ENCODE peak calls at places on chromosome 12, in six cellular contexts. Q is lung, Z is left ventricle myocardium inferior, J is tibial artery, H is body of pancreas, A is aorta. M is an unnamed sample.

GRCh38 chr12:125185311-125185739 is 120.1 kb downstream of the AACS start:
- DNase-seq in Q (no peak), Z (no peak), J (no peak), H (no peak), A (no peak), M (no peak)

GRCh38 chr12:80504389-80505153 is 60.5 kb downstream of the PTPRQ start:
- DNase-seq in Q (no peak), Z (no peak), J (no peak), H (no peak), A (no peak), M (no peak)

GRCh38 chr12:120496353-120497340 is 734 bp downstream of the DYNLL1 start:
- DNase-seq in Q (peak), Z (peak), J (peak), H (peak), A (peak), M (peak)

GRCh38 chr12:111488271-111488670 is 82.5 kb downstream of the SH2B3 start:
- DNase-seq in Q (no peak), Z (peak), J (no peak), H (no peak), A (no peak), M (no peak)

GRCh38 chr12:93943766-93944165 is 204.6 kb upstream of the PLXNC1 start:
- DNase-seq in Q (no peak), Z (no peak), J (peak), H (no peak), A (peak), M (no peak)

GRCh38 chr12:29750131-29750927 is 33.4 kb downstream of the TMTC1 start:
- DNase-seq in Q (no peak), Z (no peak), J (no peak), H (no peak), A (no peak), M (no peak)

GRCh38 chr12:41368006-41368405 is 179.9 kb downstream of the PDZRN4 start:
- DNase-seq in Q (no peak), Z (no peak), J (no peak), H (no peak), A (no peak), M (no peak)

GRCh38 chr12:40327506-40327905 is 102.7 kb downstream of the LRRK2 start:
- DNase-seq in Q (no peak), Z (no peak), J (no peak), H (no peak), A (no peak), M (no peak)

GRCh38 chr12:108063192-108063591 is 65.9 kb upstream of the WSCD2 start:
- DNase-seq in Q (no peak), Z (no peak), J (no peak), H (no peak), A (no peak), M (no peak)

GRCh38 chr12:115752151-115752550 is 525.3 kb downstream of the MED13L start:
- DNase-seq in Q (no peak), Z (no peak), J (no peak), H (no peak), A (no peak), M (no peak)

GRCh38 chr12:50070314-50071060 is 13.1 kb downstream of the ASIC1 start:
- DNase-seq in Q (peak), Z (peak), J (peak), H (peak), A (peak), M (peak)

GRCh38 chr12:111435661-111436201 is 30.0 kb downstream of the SH2B3 start:
- DNase-seq in Q (no peak), Z (no peak), J (no peak), H (no peak), A (no peak), M (peak)

GRCh38 chr12:76236640-76237039 is 111.6 kb downstream of the BBS10 start:
- DNase-seq in Q (no peak), Z (no peak), J (no peak), H (no peak), A (no peak), M (no peak)

GRCh38 chr12:76241371-76241770 is 106.8 kb downstream of the BBS10 start:
- DNase-seq in Q (no peak), Z (no peak), J (no peak), H (no peak), A (no peak), M (no peak)

GRCh38 chr12:76237086-76237701 is 111.0 kb downstream of the BBS10 start:
- DNase-seq in Q (no peak), Z (no peak), J (no peak), H (no peak), A (no peak), M (no peak)

GRCh38 chr12:76240281-76240680 is 107.9 kb downstream of the BBS10 start:
- DNase-seq in Q (no peak), Z (no peak), J (no peak), H (no peak), A (no peak), M (no peak)

DNA sequence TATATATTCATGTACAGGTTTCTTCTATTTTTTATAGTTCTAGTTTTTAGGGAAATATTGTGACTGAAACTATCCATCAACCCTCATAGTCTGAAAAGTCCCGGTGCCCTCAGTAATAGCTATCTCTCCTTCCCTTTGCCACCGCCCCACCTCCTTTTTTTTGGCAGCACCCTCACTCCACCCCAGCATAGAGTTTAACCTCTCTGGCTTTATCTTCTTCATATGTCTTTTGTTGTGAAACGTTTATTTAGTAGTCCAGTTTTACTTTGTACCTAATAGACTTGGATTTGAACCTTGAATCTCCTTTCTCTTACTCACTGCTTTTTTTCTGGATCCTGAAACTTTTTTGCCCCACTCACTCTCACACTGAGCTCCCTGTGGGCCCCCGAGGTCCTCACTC is 109.5 kb downstream of the BBS10 start:
- DNase-seq in Q (no peak), Z (no peak), J (no peak), H (no peak), A (no peak), M (no peak)
- H3K27ac ChIP-seq in Q (no peak), Z (no peak), J (no peak), H (no peak), A (no peak), M (no peak)

DNA sequence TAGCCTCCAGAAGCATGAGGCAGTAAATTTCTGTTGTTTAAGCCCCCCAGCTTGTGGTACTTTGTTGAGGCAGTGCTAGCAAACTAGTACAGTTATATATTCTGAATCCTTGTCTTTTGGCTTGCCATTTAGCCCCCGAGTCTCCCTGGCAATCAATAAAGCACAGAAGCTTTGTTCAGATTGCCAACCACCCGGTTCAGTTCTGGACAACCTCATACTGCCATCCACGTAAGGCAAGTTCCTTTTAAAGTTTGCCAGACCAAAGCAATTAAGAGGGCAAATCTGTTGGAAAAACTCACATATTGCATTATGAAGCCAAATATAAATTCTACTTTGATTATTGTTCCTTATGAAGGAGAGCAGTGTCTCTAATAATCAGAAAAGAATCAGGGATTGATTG is 67.1 kb downstream of the RERG start:
- DNase-seq in Q (no peak), Z (no peak), J (no peak), H (no peak), A (no peak), M (no peak)
- H3K27ac ChIP-seq in Q (no peak), Z (peak), J (peak), H (peak), A (peak), M (no peak)

DNA sequence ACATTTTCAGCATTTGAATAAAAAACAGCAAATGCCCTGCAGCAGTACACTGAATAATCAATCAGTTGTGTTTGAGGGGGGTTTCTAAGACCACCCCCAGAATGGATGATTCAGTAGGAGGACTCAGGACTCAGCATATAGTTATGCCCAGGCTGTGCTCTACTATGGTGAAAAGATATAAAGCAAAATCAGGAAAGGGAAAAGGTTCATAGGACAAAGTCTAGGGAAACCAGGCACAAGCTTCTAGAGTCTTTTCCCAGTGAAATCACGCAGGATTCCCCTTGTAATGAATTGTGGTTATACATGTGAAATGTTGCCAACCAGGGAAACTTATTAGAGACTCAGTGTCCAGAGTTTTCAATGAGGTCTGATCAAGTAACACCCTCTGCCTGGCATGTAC is 25.0 kb upstream of the SLC17A8 start:
- DNase-seq in Q (no peak), Z (no peak), J (no peak), H (no peak), A (no peak), M (no peak)
- H3K27ac ChIP-seq in Q (no peak), Z (no peak), J (no peak), H (no peak), A (no peak), M (no peak)

GRCh38 chr12:47798481-47798948 is 21.2 kb downstream of the HDAC7 start:
- DNase-seq in Q (no peak), Z (no peak), J (no peak), H (no peak), A (no peak), M (no peak)
- H3K27ac ChIP-seq in Q (peak), Z (peak), J (peak), H (no peak), A (no peak), M (no peak)

GRCh38 chr12:47754881-47755280 is 3.8 kb downstream of the RAPGEF3 start:
- DNase-seq in Q (peak), Z (no peak), J (no peak), H (peak), A (no peak), M (no peak)
- H3K27ac ChIP-seq in Q (peak), Z (peak), J (peak), H (peak), A (no peak), M (no peak)

DNA sequence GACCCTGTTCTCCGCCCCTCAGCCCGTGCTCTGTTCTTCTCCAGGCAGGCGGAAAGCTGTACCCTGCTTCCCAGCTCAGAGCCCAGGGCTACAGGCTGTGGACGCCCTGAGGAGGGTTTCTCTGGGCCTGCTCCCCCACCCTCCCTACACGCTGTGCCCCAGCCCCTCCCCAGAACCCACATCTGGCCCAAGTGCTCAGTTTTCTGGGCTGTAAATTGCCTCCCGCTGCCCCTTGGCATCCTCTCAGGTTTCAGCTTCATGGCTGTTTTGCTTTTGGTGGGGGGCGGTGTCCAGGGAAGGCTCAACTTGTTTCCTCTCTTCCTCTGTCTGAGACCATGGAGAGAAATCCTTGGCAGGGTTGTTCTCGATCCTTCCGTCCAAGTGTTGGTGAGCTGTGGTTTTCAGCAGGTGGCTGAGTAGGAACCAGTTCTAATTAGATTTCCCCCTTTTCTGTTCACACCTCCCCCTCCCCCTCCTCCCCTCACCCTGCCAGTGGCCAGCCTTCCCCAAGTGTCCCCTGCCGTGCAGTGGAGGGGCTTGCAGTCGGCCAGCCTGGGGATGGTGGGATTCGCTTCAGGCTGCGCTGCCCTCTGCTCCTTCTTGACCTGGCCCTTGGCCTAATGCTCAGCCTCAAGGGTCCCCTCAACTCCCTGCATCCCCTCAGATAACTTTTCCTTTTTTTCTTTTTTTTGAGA is 61.9 kb downstream of the TSPAN9 start:
- DNase-seq in Q (no peak), Z (no peak), J (no peak), H (no peak), A (no peak), M (no peak)
- H3K27ac ChIP-seq in Q (no peak), Z (peak), J (no peak), H (no peak), A (no peak), M (no peak)

GRCh38 chr12:122028165-122028591 is 6.5 kb downstream of the BCL7A start:
- DNase-seq in Q (no peak), Z (no peak), J (no peak), H (no peak), A (no peak), M (no peak)

GRCh38 chr12:122026706-122027328 is 5.1 kb downstream of the BCL7A start:
- DNase-seq in Q (no peak), Z (no peak), J (no peak), H (no peak), A (no peak), M (no peak)

GRCh38 chr12:122029620-122030426 is 8.1 kb downstream of the BCL7A start:
- DNase-seq in Q (peak), Z (peak), J (no peak), H (peak), A (no peak), M (no peak)

GRCh38 chr12:122030427-122030825 is 8.7 kb downstream of the BCL7A start:
- DNase-seq in Q (no peak), Z (no peak), J (no peak), H (no peak), A (no peak), M (no peak)

GRCh38 chr12:122028601-122029560 is 7.2 kb downstream of the BCL7A start:
- DNase-seq in Q (no peak), Z (no peak), J (no peak), H (no peak), A (no peak), M (no peak)
- H3K27ac ChIP-seq in Q (no peak), Z (peak), J (no peak), H (peak), A (no peak), M (peak)

DNA sequence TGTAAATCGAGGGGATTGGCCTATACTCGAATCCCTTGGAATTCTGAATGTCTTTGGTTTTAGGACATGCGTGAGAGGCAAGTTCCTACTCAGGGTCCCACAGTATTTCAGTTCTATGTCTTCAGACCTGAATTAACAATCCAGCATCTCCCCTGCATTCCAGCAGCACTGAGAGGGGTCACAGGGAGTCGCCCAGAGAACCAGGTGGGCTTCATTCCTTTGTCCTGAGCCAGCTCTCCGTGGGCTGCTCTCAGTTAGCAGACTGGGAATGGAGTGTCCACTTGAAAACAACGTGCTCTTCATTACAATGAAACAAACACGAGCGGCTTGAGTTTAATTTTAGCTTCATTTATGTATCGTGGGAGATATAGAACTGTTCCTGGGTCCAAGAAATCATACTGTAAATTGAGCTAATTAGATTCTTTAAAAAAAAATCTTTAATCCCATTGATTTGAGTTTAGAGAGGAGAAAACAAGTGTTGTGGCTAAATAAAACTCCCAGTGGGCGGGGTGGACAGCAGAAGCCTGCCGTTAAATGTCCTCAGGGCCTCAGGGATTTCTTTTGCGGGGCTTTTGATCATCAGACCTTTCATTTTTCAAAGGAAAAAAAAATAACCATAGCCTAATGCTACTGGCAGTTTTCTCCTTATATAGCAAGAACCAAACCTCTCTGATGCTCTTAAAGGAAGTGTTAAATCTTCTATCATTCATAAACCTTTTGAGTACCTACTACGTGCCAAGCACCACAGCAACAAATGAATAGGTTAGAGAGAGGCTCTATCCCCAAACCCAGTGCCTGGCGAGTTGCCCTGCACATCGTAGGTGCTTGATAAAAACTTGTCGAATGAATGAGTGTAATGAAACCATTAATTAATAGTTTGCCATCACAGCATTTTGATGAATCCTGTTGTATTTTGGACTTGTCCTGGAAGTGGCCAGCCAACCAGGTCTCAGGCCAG is 140.4 kb downstream of the CHST11 start:
- DNase-seq in Q (no peak), Z (no peak), J (no peak), H (no peak), A (no peak), M (no peak)
- H3K27ac ChIP-seq in Q (no peak), Z (no peak), J (no peak), H (no peak), A (no peak), M (peak)

GRCh38 chr12:6639151-6639773 is 3.5 kb upstream of the LPAR5 start:
- DNase-seq in Q (no peak), Z (no peak), J (no peak), H (no peak), A (no peak), M (no peak)

GRCh38 chr12:6640497-6640896 is 4.7 kb upstream of the LPAR5 start:
- DNase-seq in Q (no peak), Z (no peak), J (no peak), H (no peak), A (no peak), M (no peak)

GRCh38 chr12:6638305-6638704 is 2.5 kb upstream of the LPAR5 start:
- DNase-seq in Q (no peak), Z (no peak), J (no peak), H (no peak), A (peak), M (no peak)

GRCh38 chr12:6643569-6644256 is 3.5 kb downstream of the ACRBP start:
- DNase-seq in Q (no peak), Z (no peak), J (no peak), H (no peak), A (peak), M (no peak)

DNA sequence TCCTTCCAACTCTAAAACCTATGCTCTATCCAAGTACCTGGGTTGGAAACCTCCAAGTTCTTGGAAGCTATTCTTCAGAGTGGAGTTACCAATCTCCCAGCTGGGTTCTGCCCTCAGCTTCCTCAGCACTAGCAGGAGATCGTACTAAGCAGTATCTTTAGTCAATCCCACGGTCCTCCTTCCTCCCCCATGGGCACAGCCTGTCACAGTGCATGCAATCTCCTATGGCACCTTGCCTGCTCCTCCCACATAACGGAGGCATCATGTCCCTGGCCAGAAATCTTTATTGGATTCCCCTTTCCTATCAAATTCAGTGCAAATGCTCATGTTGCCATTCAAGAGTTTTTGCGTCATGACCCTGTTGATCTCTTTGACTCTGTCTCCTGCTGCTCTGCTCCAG is 5.4 kb upstream of the LPAR5 start:
- DNase-seq in Q (no peak), Z (no peak), J (no peak), H (no peak), A (no peak), M (no peak)
- H3K27ac ChIP-seq in Q (no peak), Z (no peak), J (no peak), H (no peak), A (no peak), M (no peak)

M was measured in DND-41.